ENCODE peak calls at places on chromosome 2, in four cellular contexts. One of them, this sample, is unnamed.

GRCh38 chr2:219551412-219551811 is 7.6 kb downstream of the TMEM198 start:
- DNase-seq in NCI-H82: peak; percentile 64
- DNase-seq in cardiac muscle cell: no peak
- DNase-seq in upper lobe of right lung: no peak
- DNase-seq in this sample: peak; percentile 50

GRCh38 chr2:42147641-42148274 is 21.4 kb upstream of the EML4 start:
- DNase-seq in NCI-H82: no peak
- DNase-seq in cardiac muscle cell: no peak
- DNase-seq in upper lobe of right lung: no peak
- DNase-seq in this sample: no peak

GRCh38 chr2:235194836-235195235 is 243.0 kb downstream of the SH3BP4 start:
- DNase-seq in NCI-H82: no peak
- DNase-seq in cardiac muscle cell: no peak
- DNase-seq in upper lobe of right lung: no peak
- DNase-seq in this sample: no peak

GRCh38 chr2:51597086-51597485 is 565.2 kb upstream of the NRXN1 start:
- DNase-seq in NCI-H82: no peak
- DNase-seq in cardiac muscle cell: peak; percentile 2
- DNase-seq in upper lobe of right lung: no peak
- DNase-seq in this sample: no peak

GRCh38 chr2:58146707-58147106 is 94.4 kb downstream of the FANCL start:
- DNase-seq in NCI-H82: no peak
- DNase-seq in cardiac muscle cell: no peak
- DNase-seq in upper lobe of right lung: no peak
- DNase-seq in this sample: no peak

GRCh38 chr2:241767464-241768250 is 9.0 kb upstream of the GAL3ST2 start:
- DNase-seq in NCI-H82: no peak
- DNase-seq in cardiac muscle cell: no peak
- DNase-seq in upper lobe of right lung: peak; percentile 61
- DNase-seq in this sample: no peak

GRCh38 chr2:27664622-27665363 is 1.1 kb downstream of the SLC4A1AP start:
- DNase-seq in NCI-H82: no peak
- DNase-seq in cardiac muscle cell: no peak
- DNase-seq in upper lobe of right lung: no peak
- DNase-seq in this sample: no peak

GRCh38 chr2:121627525-121628050 is 21.7 kb downstream of the CLASP1 start:
- DNase-seq in NCI-H82: no peak
- DNase-seq in cardiac muscle cell: no peak
- DNase-seq in upper lobe of right lung: no peak
- DNase-seq in this sample: no peak

GRCh38 chr2:235010117-235010729 is 58.4 kb downstream of the SH3BP4 start:
- DNase-seq in NCI-H82: no peak
- DNase-seq in cardiac muscle cell: no peak
- DNase-seq in upper lobe of right lung: no peak
- DNase-seq in this sample: no peak